ENCODE peak calls at places on chromosomes 7 and 10, in five cellular contexts. M, O, X, T and N are unnamed samples.

GRCh38 chr7:142885311-142886230 is at the start of gene TRPV6:
- DNase-seq in M (peak), O (no peak), X (no peak), T (no peak), N (no peak)

GRCh38 chr7:423312-424260 is 96.1 kb downstream of the PDGFA start:
- DNase-seq in M (no peak), O (no peak), X (no peak), T (no peak), N (no peak)

GRCh38 chr10:79068203-79068561 is 584 bp upstream of the ZMIZ1 start:
- DNase-seq in M (no peak), O (no peak), X (no peak), T (peak), N (peak)

GRCh38 chr7:149873968-149874643 is at the start of gene ATP6V0E2:
- DNase-seq in M (no peak), O (no peak), X (no peak), T (no peak), N (peak)

GRCh38 chr10:132752378-132752777 is 33.6 kb downstream of the NKX6-2 start:
- DNase-seq in M (no peak), O (no peak), X (no peak), T (no peak), N (no peak)

GRCh38 chr10:48454302-48455054 is 148.0 kb downstream of the MAPK8 start:
- DNase-seq in M (no peak), O (no peak), X (no peak), T (no peak), N (no peak)

GRCh38 chr10:86353506-86354485 is 12.8 kb downstream of the GRID1 start:
- DNase-seq in M (no peak), O (no peak), X (no peak), T (no peak), N (no peak)

GRCh38 chr10:35643151-35643975 is 1.3 kb upstream of the FZD8 start:
- DNase-seq in M (no peak), O (peak), X (peak), T (peak), N (peak)

GRCh38 chr7:39428221-39428620 is 138.0 kb upstream of the YAE1 start:
- DNase-seq in M (no peak), O (no peak), X (no peak), T (no peak), N (peak)

GRCh38 chr10:95295031-95295755 is 4.4 kb upstream of the PDLIM1 start:
- DNase-seq in M (no peak), O (peak), X (no peak), T (peak), N (no peak)

GRCh38 chr10:129631870-129632623 is 165.0 kb downstream of the MGMT start:
- DNase-seq in M (no peak), O (no peak), X (no peak), T (peak), N (no peak)

GRCh38 chr10:49096890-49097445 is 18.4 kb downstream of the VSTM4 start:
- DNase-seq in M (no peak), O (no peak), X (no peak), T (no peak), N (no peak)

GRCh38 chr10:17067549-17068264 is 61.9 kb downstream of the CUBN start:
- DNase-seq in M (no peak), O (no peak), X (no peak), T (no peak), N (no peak)

GRCh38 chr10:80498833-80499671 is 38.6 kb upstream of the SH2D4B start:
- DNase-seq in M (peak), O (no peak), X (peak), T (peak), N (peak)

GRCh38 chr10:21888959-21889358 is 114.6 kb downstream of the DNAJC1 start:
- DNase-seq in M (no peak), O (no peak), X (no peak), T (no peak), N (no peak)

GRCh38 chr7:17682586-17682985 is 257.7 kb downstream of the SNX13 start:
- DNase-seq in M (no peak), O (no peak), X (no peak), T (no peak), N (no peak)

GRCh38 chr10:79357180-79357579 is 9.9 kb downstream of the PPIF start:
- DNase-seq in M (no peak), O (no peak), X (no peak), T (no peak), N (peak)

GRCh38 chr10:6498771-6499170 is 81.3 kb downstream of the PRKCQ start:
- DNase-seq in M (no peak), O (no peak), X (no peak), T (peak), N (no peak)

GRCh38 chr7:102450242-102450641 is 14.4 kb downstream of the ALKBH4 start:
- DNase-seq in M (no peak), O (no peak), X (no peak), T (no peak), N (no peak)

GRCh38 chr7:102469351-102469971 is 4.7 kb downstream of the LRWD1 start:
- DNase-seq in M (no peak), O (no peak), X (peak), T (no peak), N (no peak)

GRCh38 chr10:132265878-132266496 is 41.8 kb downstream of the STK32C start:
- DNase-seq in M (no peak), O (no peak), X (no peak), T (no peak), N (no peak)

GRCh38 chr10:114379631-114380041 is 24.7 kb downstream of the AFAP1L2 start:
- DNase-seq in M (no peak), O (no peak), X (no peak), T (no peak), N (no peak)

GRCh38 chr7:27695096-27695495 is 32.4 kb upstream of the HIBADH start:
- DNase-seq in M (no peak), O (no peak), X (no peak), T (no peak), N (no peak)

GRCh38 chr10:77486511-77486910 is 151.1 kb downstream of the KCNMA1 start:
- DNase-seq in M (no peak), O (no peak), X (no peak), T (no peak), N (no peak)

GRCh38 chr7:135493362-135493761 is 16.5 kb downstream of the CNOT4 start:
- DNase-seq in M (no peak), O (no peak), X (no peak), T (no peak), N (no peak)

GRCh38 chr7:111841596-111842209 is 279.4 kb upstream of the IMMP2L start:
- DNase-seq in M (no peak), O (no peak), X (no peak), T (peak), N (no peak)

GRCh38 chr7:100515072-100515532 is 23.9 kb upstream of the AGFG2 start:
- DNase-seq in M (no peak), O (no peak), X (no peak), T (no peak), N (no peak)

GRCh38 chr7:44433255-44434022 is 57.0 kb downstream of the NUDCD3 start:
- DNase-seq in M (no peak), O (no peak), X (no peak), T (no peak), N (no peak)

GRCh38 chr7:155586843-155587440 is 40.6 kb upstream of the CNPY1 start:
- DNase-seq in M (no peak), O (no peak), X (no peak), T (no peak), N (no peak)

GRCh38 chr10:92150798-92151197 is 140.1 kb downstream of the CPEB3 start:
- DNase-seq in M (no peak), O (no peak), X (no peak), T (no peak), N (no peak)

GRCh38 chr10:86653987-86654386 is 360 bp upstream of the OPN4 start:
- DNase-seq in M (no peak), O (no peak), X (no peak), T (no peak), N (no peak)

GRCh38 chr7:116495737-116496136 is 3.8 kb upstream of the CAV2 start:
- DNase-seq in M (no peak), O (no peak), X (no peak), T (no peak), N (no peak)

GRCh38 chr7:112199035-112199655 is 7.1 kb downstream of the DOCK4 start:
- DNase-seq in M (no peak), O (no peak), X (no peak), T (peak), N (no peak)

GRCh38 chr7:51222916-51223315 is 93.7 kb downstream of the COBL start:
- DNase-seq in M (no peak), O (no peak), X (no peak), T (no peak), N (no peak)

GRCh38 chr10:108783897-108784296 is 1139.4 kb downstream of the XPNPEP1 start:
- DNase-seq in M (peak), O (peak), X (no peak), T (peak), N (no peak)

GRCh38 chr10:75388082-75388481 is 13.5 kb downstream of the ZNF503 start:
- DNase-seq in M (no peak), O (no peak), X (no peak), T (no peak), N (no peak)

GRCh38 chr10:12511651-12512050 is 162.3 kb downstream of the CAMK1D start:
- DNase-seq in M (no peak), O (no peak), X (no peak), T (no peak), N (no peak)
- TF ChIP-seq POLR2A in M (no peak), O (no peak), X (no peak), T (no peak), N (no peak)

DNA sequence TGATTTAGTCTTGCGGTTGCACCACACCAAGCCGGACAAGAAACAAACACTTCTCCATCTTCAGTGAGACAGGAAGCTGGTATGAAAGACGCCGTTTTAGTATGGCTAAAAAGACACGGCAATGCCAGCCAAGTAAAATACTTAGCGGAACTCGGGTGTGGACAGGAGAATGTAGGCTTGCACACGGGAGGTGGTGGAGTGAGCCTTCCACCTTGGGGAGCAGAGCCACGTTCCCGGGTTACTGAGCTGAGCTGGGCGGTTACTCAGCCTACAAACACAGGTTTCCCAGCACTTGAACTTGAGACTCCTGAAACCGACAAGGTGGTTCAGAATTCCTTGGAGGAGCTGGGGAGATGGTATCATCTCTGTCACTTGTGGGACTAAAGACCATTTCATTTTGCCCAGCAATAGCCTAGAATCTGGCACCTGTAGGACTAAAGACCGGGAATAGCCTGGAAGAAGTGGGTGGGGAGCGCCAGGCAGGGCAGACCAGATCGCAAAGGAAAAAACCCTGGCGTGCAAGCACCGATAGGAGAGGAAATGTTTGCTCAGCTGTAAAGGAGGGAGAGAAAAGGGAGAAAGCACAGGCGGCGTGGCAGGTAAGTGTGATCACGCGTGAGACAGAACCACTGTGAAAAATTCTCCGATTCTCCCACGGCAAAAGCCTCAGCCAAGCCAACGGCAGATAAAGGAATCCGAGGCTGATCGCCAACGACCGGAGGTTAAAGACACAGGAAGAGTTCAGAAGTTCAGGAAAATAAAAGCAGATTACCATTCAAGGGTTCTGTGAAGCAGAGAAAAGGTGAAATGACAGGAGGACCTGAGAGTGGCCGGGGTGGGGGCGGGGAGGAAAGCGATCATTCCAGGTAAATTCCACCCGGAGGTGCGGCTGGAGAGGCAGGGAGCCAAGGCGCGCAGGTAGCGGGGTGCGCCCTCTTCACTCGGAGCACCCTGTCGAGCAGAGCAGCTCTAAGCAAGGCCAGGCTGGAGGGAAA is 35.0 kb upstream of the SEPHS1 start:
- DNase-seq in M (no peak), O (no peak), X (no peak), T (no peak), N (no peak)
- TF ChIP-seq POLR2A in M (no peak), O (no peak), X (no peak), T (no peak), N (no peak)

DNA sequence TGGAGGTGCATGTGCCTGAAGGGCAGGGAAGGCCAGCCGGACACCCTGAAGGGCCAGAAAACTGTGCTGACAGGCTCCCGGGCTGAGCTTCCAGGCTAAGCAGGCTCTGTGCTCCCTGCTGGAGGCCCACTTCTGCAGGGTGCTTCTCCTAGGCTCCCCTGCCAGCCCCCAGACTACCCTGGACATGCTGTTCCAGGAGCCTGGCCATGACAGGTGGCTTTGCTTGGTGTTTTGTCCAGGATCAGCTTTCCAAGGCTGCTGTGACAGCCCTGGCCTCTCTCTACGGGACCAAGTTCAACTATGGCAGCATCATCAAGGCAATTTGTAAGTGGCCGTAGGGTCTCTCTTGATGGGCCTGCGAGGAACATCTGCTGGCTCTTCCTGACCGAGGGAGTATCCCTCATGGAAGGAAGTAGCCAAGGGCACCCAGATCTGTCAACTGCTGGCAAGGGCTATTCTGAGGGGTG is 5.3 kb downstream of the CPA1 start:
- DNase-seq in M (no peak), O (no peak), X (no peak), T (no peak), N (no peak)
- TF ChIP-seq POLR2A in M (no peak), O (no peak), X (no peak), T (no peak), N (no peak)

GRCh38 chr10:103793920-103794883 is 61.2 kb downstream of the SH3PXD2A start:
- DNase-seq in M (no peak), O (no peak), X (no peak), T (no peak), N (no peak)
- TF ChIP-seq POLR2A in M (no peak), O (no peak), X (no peak), T (no peak), N (no peak)

DNA sequence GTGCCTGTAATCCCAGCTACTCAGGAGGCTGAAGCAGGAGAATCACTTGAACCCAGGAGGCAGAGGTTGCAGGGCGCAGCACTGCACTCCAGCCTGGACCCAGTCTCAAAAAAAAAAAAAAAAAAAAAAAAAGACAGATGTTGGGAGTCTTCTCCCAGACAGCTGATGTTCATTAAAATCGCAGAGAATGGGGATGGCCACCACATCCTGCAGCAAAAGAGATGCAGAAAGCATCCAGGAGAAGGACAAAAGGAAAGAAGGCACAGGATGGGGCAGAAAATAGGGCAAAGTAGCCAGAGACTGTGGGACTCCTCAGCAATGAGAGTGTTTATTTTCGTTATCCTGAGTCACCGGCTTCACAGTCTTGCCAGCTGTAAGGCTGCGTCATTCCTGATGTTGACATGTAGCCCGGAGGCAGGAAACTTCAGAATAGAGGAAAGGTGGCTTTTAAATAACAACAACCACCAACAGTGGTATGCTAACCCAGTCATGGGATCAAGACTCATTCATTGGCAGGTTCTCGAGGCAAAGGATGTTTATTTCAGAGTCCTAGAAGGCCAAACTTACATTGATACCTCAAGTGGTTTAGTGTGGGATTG is 149.5 kb upstream of the SVIL start:
- DNase-seq in M (peak), O (no peak), X (peak), T (no peak), N (peak)
- TF ChIP-seq POLR2A in M (no peak), O (no peak), X (no peak), T (no peak), N (no peak)

GRCh38 chr7:2254429-2255144 is 12.6 kb downstream of the NUDT1 start:
- DNase-seq in M (no peak), O (no peak), X (no peak), T (no peak), N (no peak)
- TF ChIP-seq POLR2A in M (no peak), O (no peak), X (no peak), T (no peak), N (no peak)

GRCh38 chr10:102394801-102395676 is 466 bp upstream of the NFKB2 start:
- DNase-seq in M (peak), O (peak), X (peak), T (peak), N (peak)
- TF ChIP-seq POLR2A in M (no peak), O (peak), X (no peak), T (peak), N (no peak)

GRCh38 chr7:96710544-96710943 is 898 bp upstream of the SEM1 start:
- DNase-seq in M (no peak), O (no peak), X (no peak), T (no peak), N (no peak)

GRCh38 chr7:96707901-96708774 is 1.5 kb downstream of the SEM1 start:
- DNase-seq in M (no peak), O (no peak), X (no peak), T (no peak), N (no peak)

GRCh38 chr7:96713037-96713436 is 3.4 kb upstream of the SEM1 start:
- DNase-seq in M (no peak), O (no peak), X (no peak), T (no peak), N (no peak)

GRCh38 chr7:96708872-96709271 is 774 bp downstream of the SEM1 start:
- DNase-seq in M (no peak), O (no peak), X (no peak), T (no peak), N (no peak)

DNA sequence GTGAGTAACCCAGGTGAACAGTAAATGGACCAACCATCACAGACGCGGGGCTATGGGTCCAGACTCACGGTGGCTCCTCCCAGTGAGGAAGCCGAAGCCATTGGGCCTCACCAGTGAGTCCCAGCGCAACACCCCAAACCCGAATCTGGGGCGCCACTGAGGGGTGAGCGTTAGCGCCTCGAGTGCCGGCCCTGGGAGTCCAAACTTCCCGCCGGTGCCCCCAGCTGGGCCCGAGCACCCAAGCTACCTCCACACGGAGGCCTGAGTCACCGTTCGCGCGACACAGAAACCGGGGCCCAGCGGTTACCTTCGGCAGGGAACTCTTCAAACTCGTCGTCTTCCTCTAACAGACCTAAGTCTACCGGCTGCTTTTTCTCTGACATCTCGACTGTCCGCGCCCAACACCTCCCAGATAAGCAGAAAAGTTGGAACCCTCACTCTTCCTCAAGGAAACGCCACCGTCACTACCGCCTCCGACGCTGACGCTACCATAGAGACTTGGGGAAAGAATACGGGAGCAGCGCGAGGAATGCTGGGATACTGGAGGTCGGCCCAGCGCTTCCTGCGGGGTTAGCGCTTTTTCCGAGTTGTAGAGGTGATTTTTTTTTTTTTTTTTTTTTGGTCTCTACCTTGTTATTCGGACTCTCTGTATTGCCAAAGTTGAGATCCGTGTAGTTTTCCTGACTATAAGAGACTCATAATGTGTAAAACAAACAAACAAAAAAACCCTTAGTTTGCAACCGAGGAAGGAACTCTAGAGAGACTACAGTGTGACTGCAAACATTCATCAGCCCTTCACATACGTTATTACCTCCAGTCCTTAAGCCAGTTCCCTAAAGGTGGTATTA is at the start of gene SEM1:
- DNase-seq in M (peak), O (peak), X (peak), T (peak), N (peak)
- TF ChIP-seq POLR2A in M (peak), O (peak), X (no peak), T (peak), N (peak)

GRCh38 chr7:24573554-24574338 is 494 bp downstream of the PALS2 start:
- DNase-seq in M (no peak), O (peak), X (peak), T (peak), N (peak)
- TF ChIP-seq POLR2A in M (no peak), O (peak), X (no peak), T (no peak), N (peak)